ENCODE peak calls at places on chromosomes 13 and 19, in seven cellular contexts. J is CD8-positive, alpha-beta memory T cell; T is tibial nerve; N is GM04503; I is HEK293T; Y is suprapubic skin; B is fibroblast of the aortic adventitia. U is an unnamed sample.

GRCh38 chr13:51066091-51066831 is 44.8 kb downstream of the C13orf42 start:
- DNase-seq in J (no peak), T (peak), N (no peak), I (no peak), Y (no peak), B (no peak), U (no peak)

GRCh38 chr19:9878511-9879196 is 43.5 kb downstream of the PIN1 start:
- DNase-seq in J (no peak), T (no peak), N (no peak), I (no peak), Y (no peak), B (no peak), U (no peak)

GRCh38 chr13:40329682-40330485 is 336.6 kb downstream of the FOXO1 start:
- DNase-seq in J (no peak), T (no peak), N (no peak), I (no peak), Y (no peak), B (peak), U (no peak)

GRCh38 chr13:110199046-110199831 is 107.7 kb downstream of the COL4A1 start:
- DNase-seq in J (no peak), T (no peak), N (no peak), I (no peak), Y (no peak), B (no peak), U (no peak)

GRCh38 chr13:37074703-37075102 is 15.2 kb upstream of the SUPT20H start:
- DNase-seq in J (peak), T (no peak), N (no peak), I (no peak), Y (no peak), B (peak), U (peak)

GRCh38 chr19:29956855-29957254 is 14.8 kb downstream of the URI1 start:
- DNase-seq in J (no peak), T (no peak), N (no peak), I (no peak), Y (no peak), B (no peak), U (no peak)

GRCh38 chr19:40756502-40757110 is 5.6 kb downstream of the SNRPA start:
- DNase-seq in J (peak), T (no peak), N (no peak), I (no peak), Y (no peak), B (no peak), U (no peak)

GRCh38 chr19:1395194-1396018 is 5.9 kb downstream of the GAMT start:
- DNase-seq in J (no peak), T (no peak), N (no peak), I (no peak), Y (no peak), B (no peak), U (no peak)

GRCh38 chr13:108795841-108796240 is 166.4 kb downstream of the MYO16 start:
- DNase-seq in J (no peak), T (no peak), N (no peak), I (no peak), Y (no peak), B (no peak), U (no peak)

GRCh38 chr19:45171211-45171623 is 6.8 kb downstream of the TRAPPC6A start:
- DNase-seq in J (peak), T (no peak), N (no peak), I (no peak), Y (no peak), B (no peak), U (no peak)

GRCh38 chr19:14507704-14508246 is 10.4 kb downstream of the DNAJB1 start:
- DNase-seq in J (no peak), T (no peak), N (peak), I (no peak), Y (no peak), B (peak), U (no peak)

GRCh38 chr19:4061178-4061682 is 5.5 kb downstream of the ZBTB7A start:
- DNase-seq in J (no peak), T (peak), N (no peak), I (no peak), Y (peak), B (peak), U (no peak)

GRCh38 chr13:21106089-21106488 is 44.7 kb upstream of the LATS2 start:
- DNase-seq in J (no peak), T (no peak), N (peak), I (no peak), Y (no peak), B (no peak), U (no peak)

GRCh38 chr13:32537580-32538233 is 888 bp downstream of the N4BP2L2 start:
- DNase-seq in J (no peak), T (peak), N (no peak), I (no peak), Y (peak), B (peak), U (peak)

GRCh38 chr19:46722421-46723022 is 5.6 kb upstream of the PRKD2 start:
- DNase-seq in J (no peak), T (no peak), N (no peak), I (no peak), Y (no peak), B (no peak), U (no peak)

GRCh38 chr13:21486322-21486721 is 27.2 kb upstream of the ZDHHC20 start:
- DNase-seq in J (no peak), T (no peak), N (no peak), I (no peak), Y (no peak), B (no peak), U (peak)

GRCh38 chr13:49258097-49258796 is 10.5 kb downstream of the CDADC1 start:
- DNase-seq in J (peak), T (no peak), N (no peak), I (no peak), Y (no peak), B (no peak), U (no peak)

GRCh38 chr19:850221-850978 is 1.7 kb upstream of the ELANE start:
- DNase-seq in J (no peak), T (peak), N (peak), I (no peak), Y (peak), B (peak), U (peak)

GRCh38 chr19:17304386-17305047 is 1.2 kb upstream of the MRPL34 start:
- DNase-seq in J (no peak), T (no peak), N (no peak), I (no peak), Y (no peak), B (no peak), U (no peak)

GRCh38 chr13:108919036-108919907 is 289.9 kb downstream of the MYO16 start:
- DNase-seq in J (no peak), T (no peak), N (no peak), I (no peak), Y (no peak), B (no peak), U (no peak)

GRCh38 chr13:28597641-28598040 is 61.3 kb upstream of the POMP start:
- DNase-seq in J (no peak), T (no peak), N (no peak), I (no peak), Y (no peak), B (peak), U (no peak)